ENCODE peak calls at places on chromosomes 11 and 22, in ten cellular contexts. N is transverse colon, R is stomach, B is HepG2, A is sigmoid colon, U is H1, Z is HCT116, H is spleen, Y is breast epithelium, I is K562. T is an unnamed sample. For H3K27me3, the result is how much of the 10 kb centered on the place peaks cover.

GRCh38 chr11:118618115-118618990 is 10.9 kb downstream of the PHLDB1 start:
- DNase-seq in N (no peak), R (peak), B (no peak), A (peak), U (no peak), Z (no peak), H (peak), Y (peak), I (no peak), T (no peak)

GRCh38 chr11:88484873-88485621 is 147.5 kb upstream of the CTSC start:
- DNase-seq in N (peak), R (no peak), B (peak), A (no peak), U (no peak), Z (peak), H (peak), Y (no peak), I (peak), T (no peak)

GRCh38 chr22:49429066-49429465 is 398.6 kb downstream of the BRD1 start:
- DNase-seq in N (no peak), R (no peak), B (no peak), A (no peak), U (no peak), Z (no peak), H (no peak), Y (no peak), I (peak), T (no peak)

GRCh38 chr11:71203681-71204080 is 48.7 kb downstream of the SHANK2 start:
- DNase-seq in N (no peak), R (no peak), B (no peak), A (peak), U (no peak), Z (no peak), H (peak), Y (no peak), I (no peak), T (no peak)

GRCh38 chr11:44188643-44189042 is 93.2 kb downstream of the EXT2 start:
- DNase-seq in N (no peak), R (no peak), B (no peak), A (no peak), U (no peak), Z (no peak), H (no peak), Y (no peak), I (no peak), T (no peak)

GRCh38 chr22:19488884-19489843 is 9.4 kb downstream of the CDC45 start:
- DNase-seq in N (no peak), R (no peak), B (no peak), A (no peak), U (no peak), Z (no peak), H (no peak), Y (no peak), I (peak), T (no peak)

GRCh38 chr11:108994887-108995286 is 330.0 kb downstream of the DDX10 start:
- DNase-seq in N (no peak), R (no peak), B (no peak), A (no peak), U (no peak), Z (no peak), H (no peak), Y (no peak), I (no peak), T (no peak)

GRCh38 chr22:16559056-16559955 is 33.3 kb downstream of the CCT8L2 start:
- DNase-seq in N (no peak), R (no peak), B (no peak), A (no peak), U (no peak), Z (no peak), H (no peak), Y (no peak), I (no peak), T (no peak)

GRCh38 chr11:102225689-102226562 is 91.4 kb upstream of the BIRC3 start:
- DNase-seq in N (no peak), R (no peak), B (peak), A (no peak), U (no peak), Z (no peak), H (no peak), Y (no peak), I (no peak), T (no peak)

GRCh38 chr11:85774256-85775097 is 36.5 kb downstream of the SYTL2 start:
- DNase-seq in N (no peak), R (no peak), B (no peak), A (no peak), U (no peak), Z (no peak), H (no peak), Y (no peak), I (no peak), T (no peak)

GRCh38 chr11:82843057-82843795 is 57.0 kb downstream of the PRCP start:
- DNase-seq in N (no peak), R (no peak), B (no peak), A (no peak), U (no peak), Z (no peak), H (no peak), Y (no peak), I (no peak), T (no peak)

GRCh38 chr11:118783724-118784495 is 7.1 kb downstream of the DDX6 start:
- DNase-seq in N (no peak), R (no peak), B (no peak), A (no peak), U (no peak), Z (no peak), H (no peak), Y (no peak), I (no peak), T (no peak)

GRCh38 chr22:38238519-38239051 is 34.2 kb downstream of the TMEM184B start:
- DNase-seq in N (no peak), R (no peak), B (no peak), A (peak), U (no peak), Z (no peak), H (no peak), Y (no peak), I (no peak), T (no peak)

DNA sequence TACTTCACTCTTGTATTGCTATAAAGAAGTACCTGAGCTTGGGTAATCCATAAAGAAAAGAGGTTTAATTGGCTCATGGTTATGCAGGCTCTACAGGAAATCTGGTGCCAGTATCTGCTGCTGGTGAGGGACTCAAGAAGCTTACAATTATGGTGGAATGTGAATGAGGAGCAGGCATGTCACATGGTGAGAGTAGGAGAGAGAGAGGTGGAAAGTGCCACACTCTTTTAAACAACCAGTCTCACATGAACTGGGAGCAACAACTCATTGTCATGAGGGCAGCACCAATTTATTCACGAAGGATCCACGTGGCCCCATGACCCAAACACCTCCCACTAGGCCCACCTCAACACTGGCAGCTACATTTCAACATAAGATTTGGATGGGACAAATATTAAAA is 24.6 kb upstream of the IGLL5 start:
- DNase-seq in N (no peak), R (no peak), B (no peak), A (no peak), U (no peak), Z (no peak), H (no peak), Y (no peak), I (no peak), T (peak)
- H3K27me3 ChIP-seq in N (under half), R (under half), B (under half), A (under half), U (under half), Z (under half), H (under half), Y (under half), I (under half), T (under half)

GRCh38 chr11:65894034-65894591 is 3.6 kb downstream of the CCDC85B start:
- DNase-seq in N (no peak), R (no peak), B (no peak), A (no peak), U (no peak), Z (no peak), H (peak), Y (no peak), I (no peak), T (no peak)
- TF ChIP-seq POLR2A in N (no peak), R (no peak), B (no peak), A (no peak), U (no peak), Z (no peak), H (no peak), Y (no peak), I (peak), T (no peak)

GRCh38 chr11:65586676-65587075 is 8.9 kb downstream of the KCNK7 start:
- DNase-seq in N (no peak), R (no peak), B (no peak), A (no peak), U (no peak), Z (no peak), H (no peak), Y (no peak), I (no peak), T (no peak)
- TF ChIP-seq POLR2AphosphoS5 in N (no peak), R (no peak), B (no peak), A (peak), U (no peak), Z (no peak), H (no peak), Y (no peak), I (no peak), T (no peak)

GRCh38 chr22:22076937-22077703 is 94.5 kb upstream of the TOP3B start:
- DNase-seq in N (no peak), R (no peak), B (no peak), A (no peak), U (no peak), Z (no peak), H (no peak), Y (no peak), I (no peak), T (no peak)

GRCh38 chr22:22073769-22074561 is 91.4 kb upstream of the TOP3B start:
- DNase-seq in N (no peak), R (no peak), B (no peak), A (no peak), U (no peak), Z (no peak), H (no peak), Y (no peak), I (no peak), T (no peak)

GRCh38 chr22:22075382-22076163 is 93.0 kb upstream of the TOP3B start:
- DNase-seq in N (no peak), R (no peak), B (no peak), A (no peak), U (no peak), Z (no peak), H (no peak), Y (no peak), I (no peak), T (no peak)

GRCh38 chr22:22076361-22076760 is 93.8 kb upstream of the TOP3B start:
- DNase-seq in N (no peak), R (no peak), B (no peak), A (no peak), U (no peak), Z (no peak), H (no peak), Y (no peak), I (no peak), T (no peak)

DNA sequence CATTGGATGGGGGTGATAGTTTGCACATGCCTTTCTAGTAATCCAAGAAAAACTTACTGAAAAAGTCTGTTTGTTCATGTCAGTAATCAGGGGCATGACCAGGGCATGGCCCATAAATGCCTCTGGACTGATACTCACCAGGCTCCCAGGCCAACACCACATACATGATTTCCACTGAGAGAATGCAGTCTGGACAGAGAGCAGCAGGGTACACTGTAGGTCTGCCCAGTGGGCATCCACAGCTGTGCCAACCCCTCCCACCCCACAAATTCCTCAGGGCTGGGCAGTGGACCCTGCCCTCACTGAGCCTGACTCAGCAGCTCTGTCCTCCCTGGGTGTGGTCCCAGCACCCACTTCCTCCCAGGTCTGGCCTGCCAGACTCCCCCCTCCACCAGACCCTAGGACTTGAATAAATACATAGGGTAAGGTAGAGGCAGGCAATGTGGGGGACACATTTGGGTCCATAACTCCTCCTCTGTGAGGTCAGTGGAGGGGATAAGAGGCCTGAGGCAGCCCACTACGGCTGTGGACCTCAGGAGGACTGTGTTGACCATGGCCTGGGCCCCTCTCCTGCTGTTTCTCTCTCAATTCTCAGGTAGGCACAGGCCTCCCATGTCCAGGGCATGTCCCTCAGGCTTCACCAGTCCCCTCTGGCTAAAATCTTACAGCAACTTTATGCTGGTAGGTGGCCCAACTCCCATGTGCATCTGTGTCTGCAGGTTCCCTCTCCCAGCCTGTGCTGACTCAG is 92.2 kb upstream of the TOP3B start:
- DNase-seq in N (no peak), R (no peak), B (no peak), A (no peak), U (no peak), Z (no peak), H (peak), Y (no peak), I (no peak), T (no peak)
- H3K27me3 ChIP-seq in N (under half), R (under half), B (under half), A (under half), U (half or more), Z (under half), H (under half), Y (under half), I (half or more), T (under half)